ENCODE peak calls at places on chromosomes 3 and 15, in four cellular contexts. Z, J, L and D are unnamed samples.

GRCh38 chr3:150349314-150350097 is 58.6 kb upstream of the TSC22D2 start:
- DNase-seq in J (no peak), Z (no peak), L (no peak), D (peak; percentile 52)

GRCh38 chr3:11558461-11558903 is 85.2 kb downstream of the VGLL4 start:
- DNase-seq in J (no peak), L (peak; percentile 50), Z (no peak), D (no peak)

GRCh38 chr3:118641608-118642007 is 393.0 kb downstream of the IGSF11 start:
- DNase-seq in Z (no peak), L (no peak), J (peak; percentile 57), D (no peak)

GRCh38 chr3:129624347-129625070 is 18.0 kb upstream of the PLXND1 start:
- DNase-seq in L (no peak), J (no peak), Z (no peak), D (no peak)

GRCh38 chr15:66138882-66139281 is 114.7 kb downstream of the MEGF11 start:
- DNase-seq in L (no peak), Z (no peak), J (no peak), D (no peak)

GRCh38 chr3:187684880-187685279 is 14.7 kb upstream of the SST start:
- DNase-seq in J (no peak), L (no peak), Z (peak; percentile 20), D (no peak)

GRCh38 chr3:153843994-153844393 is 277.2 kb upstream of the ARHGEF26 start:
- DNase-seq in Z (no peak), L (no peak), J (no peak), D (no peak)

GRCh38 chr15:84023636-84024035 is 211.9 kb upstream of the GOLGA6L4 start:
- DNase-seq in J (no peak), L (peak; percentile 55), Z (peak; percentile 66), D (no peak)

GRCh38 chr3:1774597-1774996 is 324.1 kb upstream of the CNTN4 start:
- DNase-seq in J (peak; percentile 29), L (no peak), Z (no peak), D (no peak)

GRCh38 chr15:29765234-29765841 is 56.9 kb downstream of the TJP1 start:
- DNase-seq in L (no peak), J (peak; percentile 35), Z (no peak), D (no peak)

GRCh38 chr3:41848745-41849574 is 112.9 kb downstream of the ULK4 start:
- DNase-seq in L (no peak), J (no peak), Z (no peak), D (no peak)

GRCh38 chr3:37338500-37338899 is 164.1 kb upstream of the LRRFIP2 start:
- DNase-seq in Z (peak; percentile 68), J (no peak), L (no peak), D (no peak)

GRCh38 chr3:177136715-177137114 is 60.6 kb downstream of the TBL1XR1 start:
- DNase-seq in J (no peak), Z (no peak), L (no peak), D (no peak)

GRCh38 chr3:8324727-8325126 is 176.9 kb upstream of the LMCD1 start:
- DNase-seq in L (no peak), J (no peak), Z (peak; percentile 58), D (peak; percentile 58)

GRCh38 chr15:37010595-37010994 is 89.8 kb downstream of the MEIS2 start:
- DNase-seq in J (no peak), Z (no peak), L (no peak), D (no peak)

GRCh38 chr15:97708252-97708651 is 252.3 kb upstream of the ARRDC4 start:
- DNase-seq in Z (no peak), J (no peak), L (no peak), D (no peak)

GRCh38 chr3:79148786-79149185 is 619.0 kb downstream of the ROBO1 start:
- DNase-seq in L (no peak), J (no peak), Z (peak; percentile 30), D (no peak)

GRCh38 chr15:82414536-82415191 is 15.0 kb upstream of the GOLGA6L9 start:
- DNase-seq in J (no peak), Z (peak; percentile 8), L (no peak), D (no peak)

GRCh38 chr3:52118156-52118875 is 35.9 kb downstream of the POC1A start:
- DNase-seq in L (no peak), Z (no peak), J (no peak), D (no peak)

GRCh38 chr15:58019503-58020376 is 45.8 kb downstream of the ALDH1A2 start:
- DNase-seq in Z (peak; percentile 62), J (no peak), L (no peak), D (peak; percentile 6)

GRCh38 chr15:63612300-63612699 is 15.1 kb downstream of the FBXL22 start:
- DNase-seq in J (no peak), Z (no peak), L (no peak), D (no peak)

GRCh38 chr15:76844096-76844495 is 61.0 kb downstream of the SCAPER start:
- DNase-seq in Z (peak; percentile 26), J (no peak), L (no peak), D (no peak)

GRCh38 chr3:12224181-12225147 is 64.4 kb upstream of the PPARG start:
- DNase-seq in L (no peak), Z (peak; percentile 96), J (no peak), D (no peak)

GRCh38 chr3:184727357-184728060 is 15.6 kb upstream of the MAGEF1 start:
- DNase-seq in L (peak; percentile 65), Z (peak; percentile 77), J (peak; percentile 43), D (peak; percentile 81)

GRCh38 chr3:90010341-90010740 is 902.9 kb downstream of the EPHA3 start:
- DNase-seq in L (no peak), J (no peak), Z (peak; percentile 82), D (no peak)

GRCh38 chr15:28919679-28920655 is 34.2 kb downstream of the APBA2 start:
- DNase-seq in J (no peak), L (no peak), Z (no peak), D (no peak)

GRCh38 chr3:4723921-4724698 is 231.0 kb downstream of the ITPR1 start:
- DNase-seq in L (no peak), J (no peak), Z (no peak), D (no peak)

GRCh38 chr3:125433611-125434041 is 58.5 kb upstream of the ZNF148 start:
- DNase-seq in L (no peak), J (no peak), Z (no peak), D (no peak)

GRCh38 chr15:31801152-31801551 is 229.2 kb upstream of the CHRNA7 start:
- DNase-seq in J (no peak), L (peak; percentile 33), Z (no peak), D (no peak)

GRCh38 chr3:176167272-176167671 is 1030.0 kb downstream of the TBL1XR1 start:
- DNase-seq in L (no peak), Z (no peak), J (no peak), D (no peak)

GRCh38 chr3:113038326-113038725 is 47.5 kb downstream of the GTPBP8 start:
- DNase-seq in Z (no peak), J (no peak), L (no peak), D (peak; percentile 14)

GRCh38 chr15:80162059-80162554 is 9.3 kb downstream of the FAH start:
- DNase-seq in J (no peak), L (no peak), Z (peak; percentile 72), D (no peak)